ENCODE peak calls at places on chromosomes 11 and 22, in six cellular contexts. K is A549, P is K562, L is spleen, U is tibial nerve, C is heart left ventricle. V is an unnamed sample. For H3K4me1, the result is how much of the 10 kb centered on the place peaks cover.

GRCh38 chr11:26286472-26287066 is 45.4 kb upstream of the ANO3 start:
- DNase-seq in K (no peak), P (no peak), L (no peak), U (no peak), C (no peak), V (peak)

GRCh38 chr11:60345489-60345888 is 18.4 kb downstream of the MS4A6E start:
- DNase-seq in K (no peak), P (no peak), L (peak), U (peak), C (no peak), V (peak)

GRCh38 chr11:45152740-45153595 is 6.5 kb downstream of the PRDM11 start:
- DNase-seq in K (no peak), P (no peak), L (peak), U (no peak), C (no peak), V (peak)

GRCh38 chr11:2517016-2517385 is 72.2 kb downstream of the KCNQ1 start:
- DNase-seq in K (no peak), P (no peak), L (peak), U (no peak), C (no peak), V (no peak)

GRCh38 chr11:132942611-132943324 is 589.5 kb downstream of the OPCML start:
- DNase-seq in K (no peak), P (no peak), L (no peak), U (no peak), C (no peak), V (peak)

GRCh38 chr22:22125579-22126468 is 118.8 kb upstream of the VPREB1 start:
- DNase-seq in K (no peak), P (no peak), L (no peak), U (no peak), C (no peak), V (no peak)

GRCh38 chr11:100574894-100575769 is 112.0 kb upstream of the ARHGAP42 start:
- DNase-seq in K (no peak), P (no peak), L (no peak), U (no peak), C (no peak), V (no peak)

GRCh38 chr11:122159173-122159701 is 43.2 kb upstream of the BLID start:
- DNase-seq in K (no peak), P (no peak), L (no peak), U (no peak), C (no peak), V (peak)

GRCh38 chr22:24809331-24809730 is 3.3 kb downstream of the SGSM1 start:
- DNase-seq in K (no peak), P (no peak), L (no peak), U (no peak), C (no peak), V (peak)

GRCh38 chr11:75873417-75874148 is 58.6 kb downstream of the UVRAG start:
- DNase-seq in K (no peak), P (no peak), L (no peak), U (no peak), C (no peak), V (no peak)

GRCh38 chr11:44530413-44531115 is 34.9 kb upstream of the CD82 start:
- DNase-seq in K (no peak), P (peak), L (no peak), U (no peak), C (no peak), V (no peak)

GRCh38 chr22:17107547-17107810 is 13.7 kb downstream of the TMEM121B start:
- DNase-seq in K (no peak), P (no peak), L (peak), U (no peak), C (no peak), V (no peak)

GRCh38 chr11:126838779-126839178 is 161.8 kb downstream of the KIRREL3 start:
- DNase-seq in K (no peak), P (no peak), L (no peak), U (no peak), C (no peak), V (no peak)

GRCh38 chr11:31442086-31442485 is 67.3 kb downstream of the IMMP1L start:
- DNase-seq in K (no peak), P (no peak), L (no peak), U (no peak), C (no peak), V (no peak)

GRCh38 chr11:61120865-61121831 is 18.9 kb downstream of the CD5 start:
- DNase-seq in K (no peak), P (no peak), L (no peak), U (no peak), C (peak), V (peak)

GRCh38 chr22:49107961-49108530 is 719.6 kb downstream of the BRD1 start:
- DNase-seq in K (no peak), P (no peak), L (no peak), U (no peak), C (no peak), V (no peak)

GRCh38 chr11:46247090-46247489 is 30.4 kb upstream of the CREB3L1 start:
- DNase-seq in K (no peak), P (no peak), L (no peak), U (no peak), C (no peak), V (peak)

GRCh38 chr22:35418088-35418487 is 18.1 kb downstream of the MCM5 start:
- DNase-seq in K (no peak), P (no peak), L (no peak), U (no peak), C (no peak), V (no peak)

GRCh38 chr22:38465673-38466490 is 2.0 kb upstream of the KDELR3 start:
- DNase-seq in K (no peak), P (no peak), L (peak), U (no peak), C (no peak), V (no peak)

GRCh38 chr11:18132341-18132740 is at the start of gene MRGPRX3:
- DNase-seq in K (no peak), P (no peak), L (no peak), U (no peak), C (no peak), V (no peak)

GRCh38 chr22:41499624-41500280 is 30.8 kb downstream of the ACO2 start:
- DNase-seq in K (no peak), P (no peak), L (no peak), U (no peak), C (no peak), V (no peak)

GRCh38 chr22:43951966-43952365 is 3.3 kb upstream of the SAMM50 start:
- DNase-seq in K (no peak), P (no peak), L (no peak), U (no peak), C (no peak), V (no peak)

GRCh38 chr11:64359712-64360402 is 895 bp downstream of the RPS6KA4 start:
- DNase-seq in K (no peak), P (peak), L (no peak), U (no peak), C (no peak), V (no peak)

GRCh38 chr11:10701982-10702381 is 8.4 kb upstream of the IRAG1 start:
- DNase-seq in K (no peak), P (no peak), L (no peak), U (no peak), C (no peak), V (no peak)

GRCh38 chr11:64364911-64365310 is 5.9 kb downstream of the RPS6KA4 start:
- DNase-seq in K (no peak), P (no peak), L (no peak), U (no peak), C (no peak), V (no peak)

GRCh38 chr11:15519124-15519791 is 404.5 kb downstream of the INSC start:
- DNase-seq in K (no peak), P (no peak), L (no peak), U (no peak), C (no peak), V (no peak)

GRCh38 chr11:73463359-73463758 is 87.2 kb downstream of the RELT start:
- DNase-seq in K (no peak), P (no peak), L (no peak), U (no peak), C (no peak), V (no peak)

GRCh38 chr11:23995891-23996290 is 501.0 kb upstream of the LUZP2 start:
- DNase-seq in K (no peak), P (no peak), L (no peak), U (no peak), C (no peak), V (no peak)

GRCh38 chr11:12016246-12016645 is 7.8 kb upstream of the DKK3 start:
- DNase-seq in K (no peak), P (no peak), L (no peak), U (no peak), C (no peak), V (no peak)

GRCh38 chr22:27241430-27242110 is 560.0 kb downstream of the MN1 start:
- DNase-seq in K (no peak), P (no peak), L (peak), U (no peak), C (no peak), V (peak)

GRCh38 chr11:112613051-112613972 is 347.9 kb upstream of the NCAM1 start:
- DNase-seq in K (no peak), P (no peak), L (no peak), U (no peak), C (no peak), V (no peak)

GRCh38 chr11:1120532-1121342 is 37.0 kb upstream of the MUC5AC start:
- DNase-seq in K (no peak), P (no peak), L (peak), U (no peak), C (no peak), V (peak)

GRCh38 chr11:77115181-77115611 is 12.6 kb downstream of the OMP start:
- DNase-seq in K (peak), P (peak), L (no peak), U (no peak), C (no peak), V (no peak)

DNA sequence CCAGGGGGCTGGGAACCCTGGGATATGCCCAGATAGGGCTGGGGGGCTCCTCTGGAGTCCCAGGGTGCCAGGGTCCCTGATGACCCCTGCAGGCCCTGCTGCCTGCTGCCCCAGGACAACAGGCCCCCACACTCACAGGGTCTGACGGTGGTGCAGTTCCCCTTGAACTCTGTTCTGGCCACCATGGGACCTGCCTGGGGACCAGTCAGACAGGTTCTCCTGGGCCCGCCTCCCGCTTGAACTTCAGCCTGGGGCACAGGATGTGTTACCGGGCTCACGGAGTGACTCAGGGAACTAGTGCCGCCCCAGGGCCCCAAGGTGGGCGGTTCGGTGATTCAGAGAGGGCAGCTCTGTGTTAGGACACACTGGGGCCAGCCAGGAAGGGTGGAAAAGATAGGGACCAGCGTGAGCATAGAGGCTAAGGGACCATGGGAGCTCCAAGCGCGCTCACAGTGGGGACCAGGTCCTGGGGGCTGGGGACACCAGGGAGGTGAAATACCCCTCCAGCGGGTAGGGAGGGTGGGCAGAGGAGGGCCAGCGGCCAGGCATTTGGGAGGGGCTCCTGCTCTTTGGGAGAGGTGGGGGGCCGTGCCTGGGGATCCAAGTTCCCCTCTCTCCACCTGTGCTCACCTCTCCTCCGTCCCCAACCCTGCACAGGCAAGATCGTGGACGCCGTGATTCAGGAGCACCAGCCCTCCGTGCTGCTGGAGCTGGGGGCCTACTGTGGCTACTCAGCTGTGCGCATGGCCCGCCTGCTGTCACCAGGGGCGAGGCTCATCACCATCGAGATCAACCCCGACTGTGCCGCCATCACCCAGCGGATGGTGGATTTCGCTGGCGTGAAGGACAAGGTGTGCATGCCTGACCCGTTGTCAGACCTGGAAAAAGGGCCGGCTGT is 21.5 kb upstream of the TXNRD2 start:
- DNase-seq in K (no peak), P (no peak), L (peak), U (no peak), C (no peak), V (no peak)
- TF ChIP-seq POLR2A in K (no peak), P (peak), L (no peak), U (no peak), C (no peak), V (no peak)

GRCh38 chr11:120839846-120840402 is 184.0 kb upstream of the TBCEL start:
- DNase-seq in K (no peak), P (no peak), L (no peak), U (no peak), C (no peak), V (no peak)
- H3K4me1 ChIP-seq in K (under half), P (under half), L (under half), U (under half), C (under half), V (under half)

GRCh38 chr22:36982136-36982535 is 37.1 kb downstream of the TST start:
- DNase-seq in K (no peak), P (peak), L (no peak), U (no peak), C (no peak), V (no peak)
- TF ChIP-seq POLR2A in K (no peak), P (no peak), L (no peak), U (no peak), C (no peak), V (no peak)

GRCh38 chr11:116984589-116984988 is 113.6 kb downstream of the SIK3 start:
- DNase-seq in K (no peak), P (no peak), L (no peak), U (no peak), C (no peak), V (no peak)
- H3K4me1 ChIP-seq in K (under half), P (under half), L (half or more), U (half or more), C (under half), V (under half)

DNA sequence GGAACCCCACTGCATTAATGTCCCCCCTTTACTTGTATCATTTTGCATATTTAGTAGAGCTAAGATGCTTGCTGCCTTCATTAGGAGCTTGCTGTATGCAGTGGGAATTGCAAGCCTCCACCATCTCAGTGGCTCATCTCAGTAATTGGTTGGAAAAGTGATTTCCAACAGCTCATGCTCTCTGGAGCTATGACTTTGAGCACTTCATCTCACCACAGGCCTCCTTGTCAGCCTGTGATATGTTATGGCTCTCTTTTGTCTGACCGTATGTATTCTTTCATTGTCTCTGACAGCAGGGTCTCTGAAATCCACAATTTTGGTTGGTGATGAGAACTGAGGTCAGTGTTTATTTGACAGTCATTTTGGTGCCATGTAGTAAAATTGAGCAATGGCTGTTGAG is 345.1 kb downstream of the FAT3 start:
- DNase-seq in K (no peak), P (no peak), L (no peak), U (no peak), C (no peak), V (no peak)
- TF ChIP-seq POLR2A in K (no peak), P (no peak), L (no peak), U (no peak), C (no peak), V (no peak)

GRCh38 chr11:102112654-102112926 is 2.3 kb downstream of the YAP1 start:
- DNase-seq in K (no peak), P (no peak), L (no peak), U (no peak), C (no peak), V (no peak)
- H3K4me1 ChIP-seq in K (half or more), P (under half), L (under half), U (half or more), C (under half), V (under half)

DNA sequence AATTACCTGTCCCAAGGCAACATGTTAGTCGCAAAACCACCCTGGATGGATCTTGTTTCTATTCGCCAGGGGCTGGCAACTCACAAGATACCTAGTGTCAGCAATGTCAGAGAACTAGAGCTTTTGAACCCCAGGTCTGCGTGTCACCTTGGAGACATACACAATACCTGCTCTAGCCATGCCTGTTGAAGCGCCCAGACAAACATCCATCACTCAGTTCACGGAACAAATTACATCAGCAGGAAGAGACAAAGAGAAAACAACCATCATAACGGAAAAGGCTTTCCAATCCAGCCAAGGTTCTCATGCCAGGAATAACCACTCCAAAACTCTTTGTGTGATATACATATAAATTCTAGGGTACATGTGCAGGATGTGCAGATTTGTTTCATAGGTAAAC is 2.2 kb downstream of the CD59 start:
- DNase-seq in K (no peak), P (no peak), L (no peak), U (no peak), C (no peak), V (no peak)
- TF ChIP-seq POLR2A in K (no peak), P (no peak), L (no peak), U (no peak), C (no peak), V (no peak)